ENCODE peak calls at places on chromosomes 1 and 21, in ten cellular contexts. One of them, this sample, is unnamed.

GRCh38 chr1:42936309-42937078 is 22.2 kb downstream of the SLC2A1 start:
- DNase-seq in A549: peak; percentile 92
- DNase-seq in endothelial cell of umbilical vein: no peak
- DNase-seq in prostate gland: no peak
- DNase-seq in spleen: peak; percentile 81
- DNase-seq in tibial nerve: peak; percentile 73
- DNase-seq in HCT116: peak; percentile 75
- DNase-seq in lower leg skin: peak; percentile 88
- DNase-seq in IMR-90: peak; percentile 71
- DNase-seq in ovary: peak; percentile 81
- DNase-seq in this sample: peak; percentile 66

GRCh38 chr1:48235652-48236051 is 13.1 kb downstream of the SLC5A9 start:
- DNase-seq in A549: no peak
- DNase-seq in endothelial cell of umbilical vein: no peak
- DNase-seq in prostate gland: no peak
- DNase-seq in spleen: no peak
- DNase-seq in tibial nerve: no peak
- DNase-seq in HCT116: no peak
- DNase-seq in lower leg skin: peak; percentile 62
- DNase-seq in IMR-90: no peak
- DNase-seq in ovary: no peak
- DNase-seq in this sample: no peak

GRCh38 chr1:55317263-55317662 is 102.1 kb upstream of the USP24 start:
- DNase-seq in A549: no peak
- DNase-seq in endothelial cell of umbilical vein: no peak
- DNase-seq in prostate gland: no peak
- DNase-seq in spleen: no peak
- DNase-seq in tibial nerve: no peak
- DNase-seq in HCT116: no peak
- DNase-seq in lower leg skin: peak; percentile 40
- DNase-seq in IMR-90: no peak
- DNase-seq in ovary: no peak
- DNase-seq in this sample: no peak

GRCh38 chr21:28537371-28538079 is 455.2 kb downstream of the LTN1 start:
- DNase-seq in A549: no peak
- DNase-seq in endothelial cell of umbilical vein: peak; percentile 82
- DNase-seq in prostate gland: no peak
- DNase-seq in spleen: no peak
- DNase-seq in tibial nerve: no peak
- DNase-seq in HCT116: no peak
- DNase-seq in lower leg skin: no peak
- DNase-seq in IMR-90: peak; percentile 100
- DNase-seq in ovary: no peak
- DNase-seq in this sample: no peak

GRCh38 chr21:44962481-44962966 is 22.7 kb downstream of the SLX9 start:
- DNase-seq in A549: no peak
- DNase-seq in endothelial cell of umbilical vein: peak; percentile 97
- DNase-seq in prostate gland: no peak
- DNase-seq in spleen: peak; percentile 36
- DNase-seq in tibial nerve: no peak
- DNase-seq in HCT116: no peak
- DNase-seq in lower leg skin: no peak
- DNase-seq in IMR-90: peak; percentile 100
- DNase-seq in ovary: no peak
- DNase-seq in this sample: no peak

GRCh38 chr1:113135460-113135859 is 62.5 kb downstream of the LRIG2 start:
- DNase-seq in A549: no peak
- DNase-seq in endothelial cell of umbilical vein: no peak
- DNase-seq in prostate gland: no peak
- DNase-seq in spleen: no peak
- DNase-seq in tibial nerve: no peak
- DNase-seq in HCT116: no peak
- DNase-seq in lower leg skin: no peak
- DNase-seq in IMR-90: no peak
- DNase-seq in ovary: no peak
- DNase-seq in this sample: no peak

GRCh38 chr1:50978852-50979781 is 9.1 kb downstream of the CDKN2C start:
- DNase-seq in A549: peak; percentile 75
- DNase-seq in endothelial cell of umbilical vein: no peak
- DNase-seq in prostate gland: no peak
- DNase-seq in spleen: no peak
- DNase-seq in tibial nerve: no peak
- DNase-seq in HCT116: no peak
- DNase-seq in lower leg skin: no peak
- DNase-seq in IMR-90: no peak
- DNase-seq in ovary: no peak
- DNase-seq in this sample: peak; percentile 60

GRCh38 chr1:2817784-2818564 is 16.5 kb upstream of the TTC34 start:
- DNase-seq in A549: no peak
- DNase-seq in endothelial cell of umbilical vein: no peak
- DNase-seq in prostate gland: no peak
- DNase-seq in spleen: peak; percentile 23
- DNase-seq in tibial nerve: no peak
- DNase-seq in HCT116: no peak
- DNase-seq in lower leg skin: no peak
- DNase-seq in IMR-90: no peak
- DNase-seq in ovary: no peak
- DNase-seq in this sample: no peak

GRCh38 chr1:197912739-197913494 is 4.3 kb upstream of the LHX9 start:
- DNase-seq in A549: no peak
- DNase-seq in endothelial cell of umbilical vein: no peak
- DNase-seq in prostate gland: no peak
- DNase-seq in spleen: no peak
- DNase-seq in tibial nerve: no peak
- DNase-seq in HCT116: no peak
- DNase-seq in lower leg skin: no peak
- DNase-seq in IMR-90: no peak
- DNase-seq in ovary: no peak
- DNase-seq in this sample: no peak

GRCh38 chr1:107936498-107937481 is 28.2 kb downstream of the VAV3 start:
- DNase-seq in A549: no peak
- DNase-seq in endothelial cell of umbilical vein: peak; percentile 78
- DNase-seq in prostate gland: peak; percentile 86
- DNase-seq in spleen: no peak
- DNase-seq in tibial nerve: no peak
- DNase-seq in HCT116: peak; percentile 37
- DNase-seq in lower leg skin: peak; percentile 86
- DNase-seq in IMR-90: peak; percentile 62
- DNase-seq in ovary: no peak
- DNase-seq in this sample: no peak

GRCh38 chr1:226641671-226642231 is 93.2 kb downstream of the STUM start:
- DNase-seq in A549: no peak
- DNase-seq in endothelial cell of umbilical vein: no peak
- DNase-seq in prostate gland: no peak
- DNase-seq in spleen: peak; percentile 70
- DNase-seq in tibial nerve: no peak
- DNase-seq in HCT116: no peak
- DNase-seq in lower leg skin: no peak
- DNase-seq in IMR-90: no peak
- DNase-seq in ovary: no peak
- DNase-seq in this sample: no peak

GRCh38 chr1:84497631-84498278 is 8.4 kb upstream of the SPATA1 start:
- DNase-seq in A549: no peak
- DNase-seq in endothelial cell of umbilical vein: no peak
- DNase-seq in prostate gland: no peak
- DNase-seq in spleen: no peak
- DNase-seq in tibial nerve: no peak
- DNase-seq in HCT116: no peak
- DNase-seq in lower leg skin: no peak
- DNase-seq in IMR-90: no peak
- DNase-seq in ovary: no peak
- DNase-seq in this sample: no peak
- TF ChIP-seq POLR2A in A549: no peak
- TF ChIP-seq POLR2A in endothelial cell of umbilical vein: no peak
- TF ChIP-seq POLR2A in prostate gland: no peak
- TF ChIP-seq POLR2A in spleen: no peak
- TF ChIP-seq POLR2A in tibial nerve: no peak
- TF ChIP-seq POLR2A in HCT116: no peak
- TF ChIP-seq POLR2A in lower leg skin: no peak
- TF ChIP-seq POLR2A in IMR-90: no peak
- TF ChIP-seq POLR2A in ovary: no peak
- TF ChIP-seq POLR2A in this sample: no peak

GRCh38 chr1:158830074-158830677 is 975 bp upstream of the MNDA start:
- DNase-seq in A549: no peak
- DNase-seq in endothelial cell of umbilical vein: no peak
- DNase-seq in prostate gland: no peak
- DNase-seq in spleen: no peak
- DNase-seq in tibial nerve: no peak
- DNase-seq in HCT116: no peak
- DNase-seq in lower leg skin: no peak
- DNase-seq in IMR-90: no peak
- DNase-seq in ovary: no peak
- DNase-seq in this sample: no peak

GRCh38 chr1:158830904-158831507 is at the start of gene MNDA:
- DNase-seq in A549: no peak
- DNase-seq in endothelial cell of umbilical vein: no peak
- DNase-seq in prostate gland: no peak
- DNase-seq in spleen: no peak
- DNase-seq in tibial nerve: no peak
- DNase-seq in HCT116: no peak
- DNase-seq in lower leg skin: no peak
- DNase-seq in IMR-90: no peak
- DNase-seq in ovary: no peak
- DNase-seq in this sample: no peak

GRCh38 chr1:158833269-158833668 is 2.1 kb downstream of the MNDA start:
- DNase-seq in A549: no peak
- DNase-seq in endothelial cell of umbilical vein: no peak
- DNase-seq in prostate gland: no peak
- DNase-seq in spleen: no peak
- DNase-seq in tibial nerve: no peak
- DNase-seq in HCT116: no peak
- DNase-seq in lower leg skin: no peak
- DNase-seq in IMR-90: no peak
- DNase-seq in ovary: no peak
- DNase-seq in this sample: no peak

GRCh38 chr1:158838660-158839059 is 7.5 kb downstream of the MNDA start:
- DNase-seq in A549: no peak
- DNase-seq in endothelial cell of umbilical vein: no peak
- DNase-seq in prostate gland: no peak
- DNase-seq in spleen: no peak
- DNase-seq in tibial nerve: no peak
- DNase-seq in HCT116: no peak
- DNase-seq in lower leg skin: no peak
- DNase-seq in IMR-90: no peak
- DNase-seq in ovary: no peak
- DNase-seq in this sample: no peak

GRCh38 chr1:158836038-158836437 is 4.9 kb downstream of the MNDA start:
- DNase-seq in A549: no peak
- DNase-seq in endothelial cell of umbilical vein: no peak
- DNase-seq in prostate gland: no peak
- DNase-seq in spleen: no peak
- DNase-seq in tibial nerve: no peak
- DNase-seq in HCT116: no peak
- DNase-seq in lower leg skin: no peak
- DNase-seq in IMR-90: no peak
- DNase-seq in ovary: no peak
- DNase-seq in this sample: no peak
- TF ChIP-seq POLR2A in A549: no peak
- TF ChIP-seq POLR2A in endothelial cell of umbilical vein: no peak
- TF ChIP-seq POLR2A in prostate gland: no peak
- TF ChIP-seq POLR2A in spleen: no peak
- TF ChIP-seq POLR2A in tibial nerve: no peak
- TF ChIP-seq POLR2A in HCT116: no peak
- TF ChIP-seq POLR2A in lower leg skin: no peak
- TF ChIP-seq POLR2A in IMR-90: no peak
- TF ChIP-seq POLR2A in ovary: no peak
- TF ChIP-seq POLR2A in this sample: no peak

DNA sequence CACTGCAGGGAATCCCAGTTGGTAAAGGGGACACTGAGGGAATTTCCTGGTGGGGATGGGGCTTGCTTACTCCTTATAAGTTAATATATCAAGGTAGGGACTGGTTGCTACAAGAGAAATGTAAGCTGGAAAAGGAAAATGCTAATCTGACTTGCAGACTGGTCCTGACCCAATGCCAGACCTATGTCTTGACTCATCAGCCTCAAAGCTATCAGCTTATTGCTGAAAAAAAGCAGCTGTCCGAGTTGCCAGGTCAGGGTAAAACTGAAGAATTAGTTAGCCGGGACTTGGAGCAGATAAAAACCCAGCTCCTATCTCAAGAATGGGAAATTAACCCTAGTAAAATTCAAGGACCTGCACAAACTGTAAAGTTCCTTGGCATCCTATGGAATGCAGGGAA is 122.5 kb downstream of the FCRL5 start:
- DNase-seq in A549: no peak
- DNase-seq in endothelial cell of umbilical vein: no peak
- DNase-seq in prostate gland: no peak
- DNase-seq in spleen: no peak
- DNase-seq in tibial nerve: no peak
- DNase-seq in HCT116: no peak
- DNase-seq in lower leg skin: no peak
- DNase-seq in IMR-90: no peak
- DNase-seq in ovary: no peak
- DNase-seq in this sample: no peak
- TF ChIP-seq POLR2A in A549: no peak
- TF ChIP-seq POLR2A in endothelial cell of umbilical vein: no peak
- TF ChIP-seq POLR2A in prostate gland: no peak
- TF ChIP-seq POLR2A in spleen: no peak
- TF ChIP-seq POLR2A in tibial nerve: no peak
- TF ChIP-seq POLR2A in HCT116: no peak
- TF ChIP-seq POLR2A in lower leg skin: no peak
- TF ChIP-seq POLR2A in IMR-90: no peak
- TF ChIP-seq POLR2A in ovary: no peak
- TF ChIP-seq POLR2A in this sample: no peak

GRCh38 chr21:36504067-36505058 is 24.4 kb upstream of the CLDN14 start:
- DNase-seq in A549: peak; percentile 44
- DNase-seq in endothelial cell of umbilical vein: peak; percentile 55
- DNase-seq in prostate gland: peak; percentile 44
- DNase-seq in spleen: no peak
- DNase-seq in tibial nerve: peak; percentile 76
- DNase-seq in HCT116: peak; percentile 34
- DNase-seq in lower leg skin: no peak
- DNase-seq in IMR-90: peak; percentile 68
- DNase-seq in ovary: no peak
- DNase-seq in this sample: peak; percentile 64

GRCh38 chr21:36509966-36510742 is 30.2 kb upstream of the CLDN14 start:
- DNase-seq in A549: no peak
- DNase-seq in endothelial cell of umbilical vein: peak; percentile 36
- DNase-seq in prostate gland: peak; percentile 91
- DNase-seq in spleen: no peak
- DNase-seq in tibial nerve: no peak
- DNase-seq in HCT116: no peak
- DNase-seq in lower leg skin: no peak
- DNase-seq in IMR-90: no peak
- DNase-seq in ovary: no peak
- DNase-seq in this sample: no peak

GRCh38 chr21:36506482-36506881 is 26.6 kb upstream of the CLDN14 start:
- DNase-seq in A549: no peak
- DNase-seq in endothelial cell of umbilical vein: no peak
- DNase-seq in prostate gland: no peak
- DNase-seq in spleen: no peak
- DNase-seq in tibial nerve: no peak
- DNase-seq in HCT116: no peak
- DNase-seq in lower leg skin: no peak
- DNase-seq in IMR-90: no peak
- DNase-seq in ovary: no peak
- DNase-seq in this sample: no peak

GRCh38 chr21:36508948-36509347 is 29.0 kb upstream of the CLDN14 start:
- DNase-seq in A549: no peak
- DNase-seq in endothelial cell of umbilical vein: no peak
- DNase-seq in prostate gland: peak; percentile 54
- DNase-seq in spleen: no peak
- DNase-seq in tibial nerve: no peak
- DNase-seq in HCT116: no peak
- DNase-seq in lower leg skin: no peak
- DNase-seq in IMR-90: no peak
- DNase-seq in ovary: no peak
- DNase-seq in this sample: no peak

GRCh38 chr21:36507397-36508018 is 27.6 kb upstream of the CLDN14 start:
- DNase-seq in A549: no peak
- DNase-seq in endothelial cell of umbilical vein: no peak
- DNase-seq in prostate gland: peak; percentile 51
- DNase-seq in spleen: no peak
- DNase-seq in tibial nerve: no peak
- DNase-seq in HCT116: no peak
- DNase-seq in lower leg skin: no peak
- DNase-seq in IMR-90: peak; percentile 38
- DNase-seq in ovary: no peak
- DNase-seq in this sample: no peak
- TF ChIP-seq POLR2A in A549: no peak
- TF ChIP-seq POLR2A in endothelial cell of umbilical vein: no peak
- TF ChIP-seq POLR2A in prostate gland: no peak
- TF ChIP-seq POLR2A in spleen: no peak
- TF ChIP-seq POLR2A in tibial nerve: no peak
- TF ChIP-seq POLR2A in HCT116: no peak
- TF ChIP-seq POLR2A in lower leg skin: no peak
- TF ChIP-seq POLR2A in IMR-90: no peak
- TF ChIP-seq POLR2A in ovary: no peak
- TF ChIP-seq POLR2A in this sample: no peak